ENCODE peak calls at places on chromosomes 11 and 22, in eight cellular contexts. X is GM12878; Y is GM23338; C is psoas muscle; B is upper lobe of right lung; Q is cardiac muscle cell; I is kidney; D is CD8-positive, alpha-beta memory T cell. F is an unnamed sample. For H3K4me1, the result is how much of the 10 kb centered on the place peaks cover.

GRCh38 chr11:70068345-70068744 is 9.8 kb upstream of the ANO1 start:
- DNase-seq in X (no peak), Y (no peak), C (no peak), B (no peak), Q (no peak), I (no peak), D (no peak), F (no peak)

GRCh38 chr22:19631899-19632670 is 82.2 kb upstream of the SEPTIN5 start:
- DNase-seq in X (no peak), Y (peak), C (no peak), B (no peak), Q (peak), I (peak), D (no peak), F (no peak)

GRCh38 chr11:9962722-9963121 is 298.8 kb downstream of the SWAP70 start:
- DNase-seq in X (peak), Y (no peak), C (no peak), B (no peak), Q (no peak), I (no peak), D (no peak), F (no peak)

GRCh38 chr11:62546244-62546936 is at the start of gene AHNAK:
- DNase-seq in X (no peak), Y (peak), C (peak), B (peak), Q (peak), I (peak), D (peak), F (peak)

GRCh38 chr11:95245038-95245437 is 14.0 kb upstream of the SESN3 start:
- DNase-seq in X (no peak), Y (peak), C (no peak), B (no peak), Q (no peak), I (no peak), D (no peak), F (no peak)

GRCh38 chr22:50722716-50723428 is 15.1 kb upstream of the ACR start:
- DNase-seq in X (no peak), Y (no peak), C (no peak), B (no peak), Q (no peak), I (peak), D (no peak), F (peak)

GRCh38 chr22:50524664-50525103 is 714 bp downstream of the SCO2 start:
- DNase-seq in X (no peak), Y (no peak), C (no peak), B (no peak), Q (no peak), I (no peak), D (no peak), F (no peak)

GRCh38 chr11:86551286-86551685 is 121.1 kb downstream of the ME3 start:
- DNase-seq in X (peak), Y (no peak), C (no peak), B (no peak), Q (no peak), I (no peak), D (no peak), F (no peak)

GRCh38 chr22:34297536-34298120 is 377.4 kb upstream of the LARGE1 start:
- DNase-seq in X (no peak), Y (no peak), C (no peak), B (no peak), Q (no peak), I (no peak), D (no peak), F (no peak)

GRCh38 chr22:39475337-39475736 is 18.5 kb downstream of the MGAT3 start:
- DNase-seq in X (no peak), Y (no peak), C (no peak), B (no peak), Q (no peak), I (peak), D (no peak), F (no peak)

DNA sequence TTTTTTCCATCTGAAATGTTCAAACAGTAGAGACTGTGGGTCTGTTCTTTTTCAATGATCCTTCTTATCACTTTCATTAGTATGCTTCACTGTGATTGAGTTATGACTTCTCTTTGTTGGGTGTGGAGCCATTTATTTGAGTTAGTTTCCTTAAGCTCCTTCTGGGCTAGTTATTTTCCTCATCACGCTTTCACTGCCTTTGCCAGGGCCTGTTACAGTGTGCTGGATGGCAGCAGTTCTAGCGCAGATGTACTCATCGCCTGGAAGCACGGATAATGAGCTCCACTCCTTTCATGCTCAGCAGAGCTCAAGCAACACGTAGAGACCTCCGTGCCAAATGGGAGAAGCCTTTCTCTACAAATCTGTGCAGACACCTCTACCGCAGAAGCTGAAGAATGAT is 7.0 kb upstream of the ARHGAP42 start:
- DNase-seq in X (no peak), Y (no peak), C (no peak), B (no peak), Q (peak), I (no peak), D (no peak), F (no peak)
- H3K4me1 ChIP-seq in X (under half), Y (under half), C (under half), B (under half), Q (under half), I (under half), D (under half), F (under half)

DNA sequence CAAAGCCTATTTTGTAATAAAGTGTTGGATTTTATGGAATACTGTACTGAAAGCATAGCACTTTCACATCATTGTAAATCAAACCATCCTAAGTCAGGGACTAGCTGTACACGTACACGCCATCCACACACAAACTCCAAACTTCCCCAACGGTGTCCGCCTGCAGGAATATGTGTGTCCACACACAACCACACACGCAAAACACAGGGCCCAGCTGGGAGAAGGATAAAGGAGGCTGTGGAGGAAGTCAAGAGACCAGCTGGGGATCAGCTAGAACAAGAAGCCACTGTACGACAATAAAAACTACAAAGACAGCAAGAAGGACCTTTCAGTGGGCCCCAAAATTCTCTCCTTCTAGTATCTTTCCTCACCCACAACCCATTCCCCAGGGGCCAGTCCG is 1.6 kb downstream of the TRIM29 start:
- DNase-seq in X (no peak), Y (no peak), C (no peak), B (peak), Q (no peak), I (no peak), D (no peak), F (no peak)
- H3K4me3 ChIP-seq in X (no peak), Y (no peak), C (no peak), B (no peak), Q (no peak), I (no peak), D (no peak), F (no peak)

DNA sequence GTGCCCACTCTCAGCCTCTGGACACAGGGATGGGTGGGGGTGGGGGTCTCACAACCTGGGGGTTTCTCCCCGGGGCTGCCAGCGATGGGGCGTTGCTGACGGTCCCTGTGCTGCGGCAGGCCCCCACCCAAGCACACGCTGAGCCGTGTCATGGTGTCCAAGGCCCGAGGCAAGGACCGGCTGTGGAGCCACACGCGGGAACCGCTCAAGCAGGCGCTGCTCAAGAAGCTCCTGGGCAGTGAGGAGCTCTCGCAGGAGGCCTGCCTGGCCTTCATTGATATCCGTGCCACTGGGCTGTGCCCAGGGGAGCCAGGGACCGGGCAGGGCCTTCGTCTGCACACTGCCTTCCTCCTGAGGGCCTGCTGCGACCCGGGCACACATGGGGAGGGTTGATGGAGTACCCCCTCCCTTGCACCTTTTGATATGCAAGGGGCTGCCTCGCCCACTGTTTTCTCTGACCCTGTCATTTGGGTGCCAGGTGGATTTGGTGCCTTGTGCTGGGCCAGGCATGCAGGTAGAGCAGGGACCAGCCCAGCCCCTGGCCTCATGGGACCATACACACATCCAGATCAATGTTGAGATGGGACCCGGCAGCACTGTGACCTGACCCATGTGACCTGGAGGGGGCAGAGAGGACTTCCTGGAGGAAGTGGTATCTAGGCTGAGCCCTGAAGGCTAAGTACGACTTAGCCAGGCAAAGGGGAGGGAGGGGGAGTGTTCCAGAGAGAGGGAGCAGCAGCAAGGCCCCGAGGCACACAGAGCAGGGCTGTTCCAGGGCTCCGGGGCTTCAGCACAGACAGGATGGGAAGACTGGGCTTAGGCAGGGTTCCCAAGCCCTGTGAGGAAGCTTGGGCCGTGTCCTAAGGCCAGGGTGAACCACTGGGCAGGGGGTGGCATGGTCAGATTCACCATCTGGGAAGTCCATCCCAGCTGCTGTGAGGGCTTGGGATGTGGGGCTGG is 75.2 kb downstream of the MYO7A start:
- DNase-seq in X (no peak), Y (no peak), C (peak), B (peak), Q (no peak), I (peak), D (peak), F (no peak)
- H3K27ac ChIP-seq in X (no peak), Y (no peak), C (no peak), B (no peak), Q (no peak), I (no peak), D (no peak), F (no peak)

GRCh38 chr11:6406370-6406769 is 12.5 kb downstream of the APBB1 start:
- DNase-seq in X (no peak), Y (no peak), C (no peak), B (no peak), Q (no peak), I (no peak), D (no peak), F (no peak)

GRCh38 chr11:6404341-6405038 is 14.2 kb downstream of the SMPD1 start:
- DNase-seq in X (no peak), Y (no peak), C (no peak), B (no peak), Q (no peak), I (no peak), D (peak), F (no peak)

GRCh38 chr11:6403539-6403938 is 13.3 kb downstream of the SMPD1 start:
- DNase-seq in X (no peak), Y (no peak), C (no peak), B (no peak), Q (no peak), I (peak), D (no peak), F (no peak)

GRCh38 chr11:6405039-6405667 is 13.7 kb downstream of the APBB1 start:
- DNase-seq in X (no peak), Y (peak), C (no peak), B (no peak), Q (no peak), I (peak), D (no peak), F (no peak)

GRCh38 chr11:6405837-6406236 is 13.1 kb downstream of the APBB1 start:
- DNase-seq in X (no peak), Y (no peak), C (no peak), B (no peak), Q (no peak), I (no peak), D (no peak), F (no peak)
- H3K4me1 ChIP-seq in X (under half), Y (under half), C (under half), B (under half), Q (under half), I (under half), D (half or more), F (under half)

F was measured in right cardiac atrium.